ENCODE peak calls at places on chromosomes 11 and 22, in six cellular contexts. I is fibroblast of lung, M is AG04450, E is GM23338, T is astrocyte of the spinal cord, N is choroid plexus epithelial cell. C is an unnamed sample.

GRCh38 chr22:21681566-21682370 is 16.0 kb downstream of the PPIL2 start:
- DNase-seq in M (no peak), E (no peak), T (no peak), I (no peak), N (no peak), C (no peak)

GRCh38 chr11:6297831-6298230 is 22.5 kb downstream of the CAVIN3 start:
- DNase-seq in I (no peak), N (peak; percentile 25), M (no peak), E (no peak), T (no peak), C (no peak)

GRCh38 chr11:65150513-65151271 is 16.4 kb upstream of the SYVN1 start:
- DNase-seq in T (peak; percentile 90), I (peak; percentile 87), M (no peak), N (peak; percentile 73), E (no peak), C (peak; percentile 39)

GRCh38 chr11:46695345-46696211 is 4.8 kb downstream of the ARHGAP1 start:
- DNase-seq in M (no peak), T (no peak), N (no peak), I (no peak), E (no peak), C (no peak)

GRCh38 chr11:6258571-6258998 is 1.1 kb upstream of the CCKBR start:
- DNase-seq in I (peak; percentile 9), N (no peak), T (no peak), M (no peak), E (peak; percentile 71), C (no peak)

GRCh38 chr11:120522021-120522420 is 10.5 kb downstream of the GRIK4 start:
- DNase-seq in M (no peak), I (no peak), T (no peak), E (no peak), N (no peak), C (no peak)

GRCh38 chr11:2466869-2467694 is 22.3 kb downstream of the KCNQ1 start:
- DNase-seq in I (no peak), N (no peak), T (no peak), E (no peak), M (no peak), C (no peak)

GRCh38 chr11:28962492-28962891 is 854.3 kb downstream of the METTL15 start:
- DNase-seq in M (no peak), T (no peak), N (no peak), I (no peak), E (no peak), C (no peak)

GRCh38 chr22:35894937-35895708 is 133.5 kb downstream of the RBFOX2 start:
- DNase-seq in N (peak; percentile 85), M (peak; percentile 29), T (peak; percentile 61), I (peak; percentile 72), E (no peak), C (peak; percentile 75)

GRCh38 chr11:111982019-111982464 is 43.2 kb upstream of the DLAT start:
- DNase-seq in T (peak; percentile 56), M (no peak), N (peak; percentile 79), I (peak; percentile 35), E (peak; percentile 96), C (peak; percentile 75)
- H3K4me3 ChIP-seq in T (no peak overlapping the region), M (no peak overlapping the region), N (no peak overlapping the region), I (no peak overlapping the region), E (peak overlapping the region; percentile 26), C (no peak overlapping the region)

DNA sequence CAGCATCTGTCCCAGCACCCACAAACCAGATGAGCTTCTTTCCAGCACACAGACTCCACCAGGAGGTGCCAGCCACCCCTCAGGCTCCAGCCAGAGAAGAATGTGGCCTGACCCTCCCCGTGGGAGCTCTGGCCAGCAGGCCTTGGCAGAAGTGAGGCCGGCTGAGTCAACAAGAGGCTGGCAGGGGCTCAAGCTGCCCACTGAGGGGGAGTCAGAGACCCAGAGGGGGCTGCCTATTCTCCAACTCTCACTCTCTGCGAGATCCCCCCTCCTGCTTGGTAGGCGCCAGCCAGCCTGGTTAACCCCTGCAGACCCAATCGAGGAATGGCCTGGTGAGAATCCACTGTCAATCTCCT is 10.6 kb upstream of the CDC42EP1 start:
- DNase-seq in I (peak; percentile 74), T (peak; percentile 69), M (no peak), N (peak; percentile 57), E (no peak), C (peak; percentile 72)
- TF ChIP-seq CTCF in I (peak; percentile 41), T (peak; percentile 52), M (peak; percentile 34), N (peak; percentile 47), E (peak; percentile 25), C (peak; percentile 64)

GRCh38 chr11:78023426-78023825 is 350 bp upstream of the KCTD14 start:
- DNase-seq in T (no peak), I (no peak), N (no peak), M (no peak), E (no peak), C (no peak)
- H3K4me3 ChIP-seq in T (peak overlapping the region; percentile 51), I (peak overlapping the region; percentile 56), N (peak overlapping the region; percentile 69), M (peak overlapping the region; percentile 58), E (peak overlapping the region; percentile 71), C (peak overlapping the region; percentile 54)

GRCh38 chr11:105000167-105000566 is 22.8 kb downstream of the CASP5 start:
- DNase-seq in I (no peak), E (peak; percentile 50), N (peak; percentile 26), T (no peak), M (no peak), C (no peak)
- TF ChIP-seq CTCF in I (peak; percentile 9), E (peak; percentile 10), N (peak; percentile 31), T (no peak), M (no peak), C (peak; percentile 21)

GRCh38 chr22:46948411-46949144 is 186.1 kb downstream of the TBC1D22A start:
- DNase-seq in I (no peak), E (no peak), T (no peak), N (no peak), M (no peak), C (no peak)

GRCh38 chr22:46947516-46948260 is 185.2 kb downstream of the TBC1D22A start:
- DNase-seq in T (no peak), I (no peak), E (no peak), N (no peak), M (no peak), C (no peak)

GRCh38 chr22:46942816-46943783 is 180.7 kb downstream of the TBC1D22A start:
- DNase-seq in T (no peak), I (no peak), M (no peak), N (no peak), E (no peak), C (no peak)

GRCh38 chr22:46946383-46946965 is 184.0 kb downstream of the TBC1D22A start:
- DNase-seq in M (no peak), N (no peak), E (no peak), T (no peak), I (no peak), C (no peak)

GRCh38 chr22:46945481-46945880 is 183.0 kb downstream of the TBC1D22A start:
- DNase-seq in M (no peak), N (no peak), T (no peak), I (no peak), E (no peak), C (no peak)
- H3K4me3 ChIP-seq in M (no peak overlapping the region), N (no peak overlapping the region), T (no peak overlapping the region), I (no peak overlapping the region), E (no peak overlapping the region), C (no peak overlapping the region)

DNA sequence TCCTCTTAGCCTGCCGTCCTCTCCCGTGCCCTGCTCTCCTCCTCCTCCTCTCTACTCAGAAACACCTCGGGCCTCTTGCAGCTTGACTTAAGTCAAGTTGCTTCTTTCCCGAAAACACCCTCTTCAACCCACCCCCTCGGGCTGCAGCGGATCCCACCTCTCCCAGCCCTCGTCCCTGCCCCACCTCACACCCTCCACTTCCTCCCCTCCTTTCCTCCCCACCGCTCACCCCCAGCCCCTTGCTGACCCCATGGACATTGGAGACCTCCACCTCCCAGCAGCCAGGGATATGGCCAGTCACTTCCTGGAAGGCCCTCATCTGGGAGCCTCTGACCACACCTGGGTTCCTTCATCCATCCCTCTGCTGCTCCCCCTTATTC is 8.5 kb upstream of the CYTH4 start:
- DNase-seq in M (no peak), N (no peak), E (no peak), I (no peak), T (no peak), C (no peak)
- TF ChIP-seq CTCF in M (no peak), N (no peak), E (no peak), I (no peak), T (no peak), C (no peak)

GRCh38 chr22:44472583-44472982 is 25.4 kb downstream of the RTL6 start:
- DNase-seq in T (no peak), I (no peak), M (no peak), E (no peak), N (no peak), C (no peak)

GRCh38 chr22:44475706-44476105 is 22.3 kb downstream of the RTL6 start:
- DNase-seq in I (no peak), E (no peak), T (no peak), N (no peak), M (no peak), C (no peak)

GRCh38 chr22:44473166-44473565 is 24.9 kb downstream of the RTL6 start:
- DNase-seq in M (no peak), E (no peak), I (no peak), T (no peak), N (no peak), C (no peak)

GRCh38 chr22:44473580-44473979 is 24.5 kb downstream of the RTL6 start:
- DNase-seq in T (no peak), M (no peak), N (no peak), I (no peak), E (no peak), C (no peak)
- H3K4me3 ChIP-seq in T (no peak overlapping the region), M (no peak overlapping the region), N (no peak overlapping the region), I (no peak overlapping the region), E (no peak overlapping the region), C (no peak overlapping the region)

C was measured in retinal pigment epithelial cell.